ENCODE peak calls at places on chromosomes 3 and 15, in four cellular contexts. L is GM12865, V is SK-N-SH, R is osteocyte. E is an unnamed sample.

GRCh38 chr15:40906947-40907802 is 12.9 kb downstream of the VPS18 start:
- DNase-seq in L (peak; percentile 46), V (peak; percentile 72), R (no peak), E (no peak)

GRCh38 chr3:127408684-127409420 is 121.0 kb upstream of the PRR20G start:
- DNase-seq in L (peak; percentile 44), V (peak; percentile 64), R (peak; percentile 83), E (no peak)

GRCh38 chr3:120147072-120147871 is 53.0 kb upstream of the GSK3B start:
- DNase-seq in L (peak; percentile 60), V (no peak), R (no peak), E (no peak)

GRCh38 chr15:85725019-85725418 is 69.7 kb downstream of the KLHL25 start:
- DNase-seq in L (no peak), V (no peak), R (no peak), E (no peak)

GRCh38 chr3:21752749-21753347 is 1.8 kb upstream of the ZNF385D start:
- DNase-seq in L (peak; percentile 34), V (peak; percentile 60), R (no peak), E (peak; percentile 64)

GRCh38 chr3:62371735-62372591 is 1.4 kb downstream of the FEZF2 start:
- DNase-seq in L (no peak), V (peak; percentile 54), R (no peak), E (no peak)

GRCh38 chr3:16173696-16174355 is 654 bp upstream of the GALNT15 start:
- DNase-seq in L (no peak), V (no peak), R (no peak), E (no peak)

GRCh38 chr3:194870394-194871110 is 184.9 kb downstream of the FAM43A start:
- DNase-seq in L (no peak), V (no peak), R (no peak), E (no peak)

GRCh38 chr3:12875857-12876451 is 34.6 kb upstream of the RPL32 start:
- DNase-seq in L (peak; percentile 24), V (peak; percentile 93), R (no peak), E (peak; percentile 48)

GRCh38 chr3:183213941-183214612 is 39.0 kb upstream of the B3GNT5 start:
- DNase-seq in L (no peak), V (no peak), R (no peak), E (no peak)

GRCh38 chr3:42267878-42268277 is 1.9 kb upstream of the CCK start:
- DNase-seq in L (no peak), V (no peak), R (no peak), E (no peak)

GRCh38 chr3:189664311-189664710 is 33.1 kb downstream of the TP63 start:
- DNase-seq in L (no peak), V (no peak), R (no peak), E (peak; percentile 14)

E was measured in adrenal gland.